ENCODE peak calls at places on chromosomes 4 and X, in ten cellular contexts. C is tibial artery; G is astrocyte of the spinal cord; F is GM12864; O is suprapubic skin; S is Peyer's patch; Z is bronchial epithelial cell; N is WERI-Rb-1; Q is CD4-positive, CD25-positive, alpha-beta regulatory T cell; T is BE2C. V is an unnamed sample.

GRCh38 chrX:47184486-47184885 is 9.1 kb upstream of the UBA1 start:
- DNase-seq in C (no peak), G (no peak), F (no peak), O (no peak), S (no peak), Z (no peak), N (no peak), Q (no peak), T (no peak), V (no peak)

GRCh38 chr4:147370881-147371280 is 110.0 kb upstream of the EDNRA start:
- DNase-seq in C (no peak), G (no peak), F (no peak), O (no peak), S (no peak), Z (peak), N (no peak), Q (no peak), T (no peak), V (no peak)

GRCh38 chr4:181796502-181796901 is 446.7 kb upstream of the TENM3 start:
- DNase-seq in C (no peak), G (peak), F (no peak), O (no peak), S (no peak), Z (peak), N (peak), Q (no peak), T (no peak), V (peak)

GRCh38 chrX:102714994-102715393 is 2.7 kb downstream of the GPRASP2 start:
- DNase-seq in C (no peak), G (no peak), F (no peak), O (no peak), S (no peak), Z (no peak), N (no peak), Q (no peak), T (no peak), V (no peak)

GRCh38 chrX:136121788-136122187 is 25.5 kb upstream of the FHL1 start:
- DNase-seq in C (peak), G (peak), F (no peak), O (no peak), S (no peak), Z (no peak), N (no peak), Q (no peak), T (no peak), V (no peak)

GRCh38 chr4:158442736-158443135 is 78.9 kb upstream of the RXFP1 start:
- DNase-seq in C (no peak), G (no peak), F (no peak), O (no peak), S (no peak), Z (no peak), N (no peak), Q (no peak), T (no peak), V (no peak)

GRCh38 chr4:87258677-87259076 is 38.3 kb upstream of the KLHL8 start:
- DNase-seq in C (no peak), G (no peak), F (no peak), O (no peak), S (no peak), Z (peak), N (no peak), Q (no peak), T (no peak), V (no peak)

GRCh38 chr4:70187216-70187615 is 8.3 kb upstream of the ODAM start:
- DNase-seq in C (no peak), G (no peak), F (no peak), O (no peak), S (no peak), Z (no peak), N (no peak), Q (no peak), T (no peak), V (no peak)

GRCh38 chr4:90127223-90127705 is at the start of gene CCSER1:
- DNase-seq in C (peak), G (peak), F (peak), O (peak), S (peak), Z (peak), N (peak), Q (peak), T (peak), V (peak)

GRCh38 chr4:51836531-51836930 is 6.4 kb upstream of the DCUN1D4 start:
- DNase-seq in C (no peak), G (no peak), F (no peak), O (no peak), S (no peak), Z (peak), N (no peak), Q (no peak), T (peak), V (no peak)

GRCh38 chrX:10722804-10723364 is 102.5 kb upstream of the MID1 start:
- DNase-seq in C (peak), G (peak), F (peak), O (peak), S (peak), Z (peak), N (peak), Q (peak), T (peak), V (peak)

GRCh38 chr4:64195582-64195981 is 213.7 kb downstream of the TECRL start:
- DNase-seq in C (no peak), G (no peak), F (no peak), O (no peak), S (no peak), Z (no peak), N (no peak), Q (no peak), T (no peak), V (no peak)

GRCh38 chr4:53841711-53842110 is 222.7 kb downstream of the CHIC2 start:
- DNase-seq in C (no peak), G (no peak), F (no peak), O (no peak), S (no peak), Z (no peak), N (no peak), Q (no peak), T (no peak), V (no peak)

DNA sequence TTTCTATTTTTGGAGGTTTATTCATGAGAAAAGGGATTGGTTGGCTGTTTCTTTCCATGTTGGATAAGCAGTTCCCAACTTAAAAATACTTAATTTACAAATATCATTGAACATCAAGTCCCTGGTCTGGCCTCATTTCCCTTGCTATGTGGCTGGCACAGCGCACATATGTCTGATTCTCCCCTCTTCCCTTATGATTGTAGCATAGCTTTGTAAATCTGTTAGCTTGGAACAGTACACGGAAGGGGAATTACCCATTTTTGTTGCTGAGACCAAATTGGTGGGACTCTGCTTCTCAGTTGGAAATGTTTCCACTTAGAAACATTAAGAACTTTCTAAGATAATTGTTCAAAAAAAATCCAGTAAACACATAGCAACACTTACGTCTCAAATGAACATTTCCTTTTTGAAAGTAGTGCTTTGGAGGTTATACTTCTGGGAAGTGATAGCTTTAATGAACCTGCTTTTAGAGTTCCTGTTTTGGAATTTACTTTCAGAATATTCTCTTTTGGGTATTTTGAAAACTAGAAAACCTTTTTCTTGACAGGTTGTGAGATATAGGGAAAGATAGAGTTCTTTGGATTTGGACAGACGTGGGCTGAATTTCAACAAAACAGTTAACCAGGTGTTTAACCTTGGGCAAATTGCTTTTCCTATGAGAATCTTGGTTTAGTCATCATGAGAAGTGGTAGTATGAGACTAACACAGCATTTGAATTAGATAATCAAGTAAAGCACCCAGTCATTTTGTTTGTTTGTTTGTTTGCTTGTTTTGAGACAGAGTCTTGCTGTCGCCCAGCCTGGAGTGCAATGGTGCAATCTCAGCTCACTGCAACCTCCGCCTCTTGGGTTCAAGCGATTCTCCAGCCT is 47.3 kb downstream of the STIM2 start:
- DNase-seq in C (no peak), G (no peak), F (no peak), O (no peak), S (no peak), Z (no peak), N (no peak), Q (no peak), T (no peak), V (no peak)
- H3K4me3 ChIP-seq in C (no peak), G (no peak), F (no peak), O (no peak), S (no peak), Z (no peak), N (no peak), Q (no peak), T (no peak), V (no peak)

DNA sequence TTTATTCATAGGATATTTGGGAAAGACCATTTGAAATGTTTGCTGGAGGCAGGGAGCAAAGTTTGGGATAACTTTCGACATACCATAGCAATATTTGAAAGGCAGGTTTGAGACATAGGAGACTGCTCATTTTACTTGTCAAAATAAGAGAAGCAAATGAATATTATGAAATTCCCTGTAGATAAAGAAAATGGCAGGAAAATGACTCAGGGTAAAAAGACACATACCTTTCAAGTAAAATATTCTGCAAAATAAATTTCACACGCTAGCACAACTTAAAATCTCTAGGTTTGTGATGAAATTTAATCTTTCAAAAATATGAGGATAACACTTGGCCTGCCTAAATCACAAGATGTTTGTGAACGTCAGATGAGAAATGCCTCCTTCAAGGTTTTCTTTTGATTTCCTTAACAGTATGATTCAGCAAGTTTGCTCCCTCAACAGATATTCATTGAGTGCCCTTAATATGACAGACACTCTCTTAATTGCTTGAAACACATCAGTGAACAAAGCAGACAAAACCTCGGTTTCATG is 6.6 kb downstream of the TMEM156 start:
- DNase-seq in C (no peak), G (peak), F (no peak), O (no peak), S (no peak), Z (peak), N (no peak), Q (no peak), T (no peak), V (no peak)
- H3K4me3 ChIP-seq in C (no peak), G (no peak), F (no peak), O (no peak), S (no peak), Z (no peak), N (no peak), Q (no peak), T (no peak), V (no peak)

GRCh38 chr4:150038335-150039076 is 39.7 kb upstream of the DCLK2 start:
- DNase-seq in C (no peak), G (no peak), F (peak), O (no peak), S (no peak), Z (no peak), N (no peak), Q (no peak), T (no peak), V (no peak)
- H3K4me3 ChIP-seq in C (no peak), G (no peak), F (no peak), O (no peak), S (no peak), Z (no peak), N (no peak), Q (no peak), T (no peak), V (no peak)

GRCh38 chr4:126268106-126268505 is 953.4 kb downstream of the FAT4 start:
- DNase-seq in C (no peak), G (no peak), F (no peak), O (no peak), S (no peak), Z (peak), N (no peak), Q (no peak), T (no peak), V (peak)
- H3K4me3 ChIP-seq in C (no peak), G (no peak), F (no peak), O (no peak), S (no peak), Z (no peak), N (no peak), Q (no peak), T (no peak), V (no peak)

GRCh38 chr4:169658970-169659735 is 38.8 kb downstream of the CLCN3 start:
- DNase-seq in C (no peak), G (no peak), F (no peak), O (no peak), S (no peak), Z (no peak), N (no peak), Q (peak), T (no peak), V (no peak)
- H3K4me3 ChIP-seq in C (peak), G (peak), F (no peak), O (peak), S (peak), Z (no peak), N (no peak), Q (peak), T (peak), V (no peak)

GRCh38 chrX:133598596-133599334 is 183.5 kb upstream of the GPC4 start:
- DNase-seq in C (no peak), G (no peak), F (no peak), O (no peak), S (no peak), Z (peak), N (no peak), Q (peak), T (no peak), V (no peak)
- H3K4me3 ChIP-seq in C (no peak), G (no peak), F (no peak), O (no peak), S (no peak), Z (no peak), N (no peak), Q (no peak), T (no peak), V (no peak)

DNA sequence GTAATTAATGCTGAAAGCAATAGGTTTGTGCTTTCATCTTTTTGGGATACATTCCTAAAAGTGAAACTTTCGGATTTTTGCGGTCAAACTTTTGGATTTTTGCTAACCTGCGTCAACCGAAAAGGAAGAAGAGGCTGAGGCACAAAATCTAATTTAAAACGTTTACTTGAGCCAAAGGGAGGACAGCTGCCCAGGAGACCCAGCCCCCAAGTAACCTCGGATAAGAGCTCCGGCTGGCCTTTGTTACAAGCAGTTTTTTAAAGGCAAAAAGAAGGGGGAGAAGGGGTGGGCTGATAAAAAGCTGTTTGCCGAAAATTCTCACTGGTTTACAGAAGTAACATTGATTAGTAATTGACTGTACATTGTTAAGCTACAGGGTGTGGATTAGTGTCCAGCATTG is 59.3 kb upstream of the USP9X start:
- DNase-seq in C (no peak), G (no peak), F (no peak), O (no peak), S (no peak), Z (no peak), N (no peak), Q (no peak), T (no peak), V (peak)
- H3K4me3 ChIP-seq in C (no peak), G (no peak), F (no peak), O (no peak), S (no peak), Z (no peak), N (no peak), Q (no peak), T (no peak), V (no peak)

GRCh38 chr4:39662683-39663082 is 24.0 kb upstream of the SMIM14 start:
- DNase-seq in C (no peak), G (no peak), F (no peak), O (no peak), S (no peak), Z (no peak), N (no peak), Q (no peak), T (no peak), V (no peak)

GRCh38 chr4:39660045-39660444 is 21.4 kb upstream of the SMIM14 start:
- DNase-seq in C (no peak), G (no peak), F (no peak), O (no peak), S (no peak), Z (peak), N (no peak), Q (no peak), T (no peak), V (no peak)

GRCh38 chr4:39660757-39661156 is 22.1 kb upstream of the SMIM14 start:
- DNase-seq in C (no peak), G (no peak), F (no peak), O (no peak), S (no peak), Z (no peak), N (no peak), Q (no peak), T (no peak), V (no peak)

GRCh38 chr4:39668835-39669234 is 29.1 kb upstream of the UBE2K start:
- DNase-seq in C (no peak), G (no peak), F (no peak), O (no peak), S (no peak), Z (no peak), N (no peak), Q (no peak), T (no peak), V (no peak)

GRCh38 chr4:39664828-39665731 is 26.4 kb upstream of the SMIM14 start:
- DNase-seq in C (no peak), G (peak), F (no peak), O (no peak), S (no peak), Z (peak), N (no peak), Q (no peak), T (no peak), V (peak)
- H3K4me3 ChIP-seq in C (no peak), G (no peak), F (no peak), O (no peak), S (no peak), Z (no peak), N (no peak), Q (no peak), T (no peak), V (no peak)

GRCh38 chr4:40309250-40309774 is 25.8 kb upstream of the CHRNA9 start:
- DNase-seq in C (peak), G (peak), F (peak), O (peak), S (peak), Z (peak), N (peak), Q (peak), T (peak), V (peak)
- H3K4me3 ChIP-seq in C (no peak), G (no peak), F (peak), O (no peak), S (no peak), Z (no peak), N (no peak), Q (peak), T (peak), V (no peak)

V was measured in cardiac muscle cell.